ENCODE peak calls at places on chromosome 11, in nine cellular contexts. One of them, this sample, is unnamed.

GRCh38 chr11:72305077-72305476 is 61.1 kb upstream of the PHOX2A start:
- DNase-seq in A549: no peak
- DNase-seq in nucleus accumbens: no peak
- DNase-seq in H54: no peak
- DNase-seq in NCI-H748 treated with DMSO at 0.1 percent for 48 hours: no peak
- DNase-seq in NCI-H2227 treated with DMSO at 0.1 percent for 48 hours: peak; percentile 30
- DNase-seq in IMR-90: no peak
- DNase-seq in activated T-helper 9 cell treated with anti-CD3 and anti-CD28 coated beads, Interleukin-2, amount 50 U/mL, for 16 hours: no peak
- DNase-seq in neuronal stem cell: no peak
- DNase-seq in this sample: no peak

GRCh38 chr11:107044503-107044902 is 26.2 kb upstream of the GUCY1A2 start:
- DNase-seq in H54: no peak
- DNase-seq in NCI-H2227 treated with DMSO at 0.1 percent for 48 hours: no peak
- DNase-seq in IMR-90: no peak
- DNase-seq in neuronal stem cell: no peak
- DNase-seq in nucleus accumbens: no peak
- DNase-seq in A549: no peak
- DNase-seq in activated T-helper 9 cell treated with anti-CD3 and anti-CD28 coated beads, Interleukin-2, amount 50 U/mL, for 16 hours: no peak
- DNase-seq in NCI-H748 treated with DMSO at 0.1 percent for 48 hours: no peak
- DNase-seq in this sample: no peak

GRCh38 chr11:44305149-44305642 is 4.7 kb downstream of the ALX4 start:
- DNase-seq in neuronal stem cell: no peak
- DNase-seq in H54: no peak
- DNase-seq in A549: no peak
- DNase-seq in activated T-helper 9 cell treated with anti-CD3 and anti-CD28 coated beads, Interleukin-2, amount 50 U/mL, for 16 hours: no peak
- DNase-seq in nucleus accumbens: no peak
- DNase-seq in NCI-H2227 treated with DMSO at 0.1 percent for 48 hours: no peak
- DNase-seq in NCI-H748 treated with DMSO at 0.1 percent for 48 hours: no peak
- DNase-seq in IMR-90: no peak
- DNase-seq in this sample: no peak

GRCh38 chr11:98657711-98658110 is 363.0 kb upstream of the CNTN5 start:
- DNase-seq in neuronal stem cell: peak; percentile 9
- DNase-seq in A549: no peak
- DNase-seq in nucleus accumbens: no peak
- DNase-seq in NCI-H748 treated with DMSO at 0.1 percent for 48 hours: no peak
- DNase-seq in NCI-H2227 treated with DMSO at 0.1 percent for 48 hours: no peak
- DNase-seq in activated T-helper 9 cell treated with anti-CD3 and anti-CD28 coated beads, Interleukin-2, amount 50 U/mL, for 16 hours: no peak
- DNase-seq in IMR-90: no peak
- DNase-seq in H54: no peak
- DNase-seq in this sample: no peak

GRCh38 chr11:12581923-12582322 is 92.3 kb upstream of the TEAD1 start:
- DNase-seq in NCI-H748 treated with DMSO at 0.1 percent for 48 hours: no peak
- DNase-seq in NCI-H2227 treated with DMSO at 0.1 percent for 48 hours: peak; percentile 9
- DNase-seq in IMR-90: peak; percentile 88
- DNase-seq in nucleus accumbens: no peak
- DNase-seq in H54: peak; percentile 44
- DNase-seq in neuronal stem cell: no peak
- DNase-seq in A549: peak; percentile 56
- DNase-seq in activated T-helper 9 cell treated with anti-CD3 and anti-CD28 coated beads, Interleukin-2, amount 50 U/mL, for 16 hours: no peak
- DNase-seq in this sample: no peak

GRCh38 chr11:58636587-58636986 is 14.1 kb downstream of the CNTF start:
- DNase-seq in H54: no peak
- DNase-seq in A549: no peak
- DNase-seq in activated T-helper 9 cell treated with anti-CD3 and anti-CD28 coated beads, Interleukin-2, amount 50 U/mL, for 16 hours: no peak
- DNase-seq in NCI-H748 treated with DMSO at 0.1 percent for 48 hours: no peak
- DNase-seq in NCI-H2227 treated with DMSO at 0.1 percent for 48 hours: no peak
- DNase-seq in IMR-90: no peak
- DNase-seq in nucleus accumbens: no peak
- DNase-seq in neuronal stem cell: no peak
- DNase-seq in this sample: no peak

GRCh38 chr11:61567286-61568061 is 13.4 kb downstream of the SYT7 start:
- DNase-seq in H54: peak; percentile 75
- DNase-seq in neuronal stem cell: peak; percentile 91
- DNase-seq in nucleus accumbens: peak; percentile 38
- DNase-seq in A549: peak; percentile 87
- DNase-seq in NCI-H2227 treated with DMSO at 0.1 percent for 48 hours: no peak
- DNase-seq in IMR-90: peak; percentile 73
- DNase-seq in NCI-H748 treated with DMSO at 0.1 percent for 48 hours: no peak
- DNase-seq in activated T-helper 9 cell treated with anti-CD3 and anti-CD28 coated beads, Interleukin-2, amount 50 U/mL, for 16 hours: peak; percentile 42
- DNase-seq in this sample: no peak

GRCh38 chr11:70790671-70791300 is 392.5 kb downstream of the CTTN start:
- DNase-seq in IMR-90: no peak
- DNase-seq in A549: no peak
- DNase-seq in H54: no peak
- DNase-seq in NCI-H2227 treated with DMSO at 0.1 percent for 48 hours: no peak
- DNase-seq in NCI-H748 treated with DMSO at 0.1 percent for 48 hours: no peak
- DNase-seq in neuronal stem cell: no peak
- DNase-seq in nucleus accumbens: no peak
- DNase-seq in activated T-helper 9 cell treated with anti-CD3 and anti-CD28 coated beads, Interleukin-2, amount 50 U/mL, for 16 hours: no peak
- DNase-seq in this sample: no peak

GRCh38 chr11:71373791-71374454 is 74.3 kb downstream of the DHCR7 start:
- DNase-seq in neuronal stem cell: no peak
- DNase-seq in H54: no peak
- DNase-seq in A549: no peak
- DNase-seq in nucleus accumbens: no peak
- DNase-seq in NCI-H2227 treated with DMSO at 0.1 percent for 48 hours: no peak
- DNase-seq in IMR-90: no peak
- DNase-seq in NCI-H748 treated with DMSO at 0.1 percent for 48 hours: no peak
- DNase-seq in activated T-helper 9 cell treated with anti-CD3 and anti-CD28 coated beads, Interleukin-2, amount 50 U/mL, for 16 hours: no peak
- DNase-seq in this sample: no peak

GRCh38 chr11:62546937-62547625 is 475 bp upstream of the AHNAK start:
- DNase-seq in A549: peak; percentile 75
- DNase-seq in neuronal stem cell: no peak
- DNase-seq in IMR-90: peak; percentile 49
- DNase-seq in nucleus accumbens: no peak
- DNase-seq in activated T-helper 9 cell treated with anti-CD3 and anti-CD28 coated beads, Interleukin-2, amount 50 U/mL, for 16 hours: no peak
- DNase-seq in NCI-H748 treated with DMSO at 0.1 percent for 48 hours: no peak
- DNase-seq in NCI-H2227 treated with DMSO at 0.1 percent for 48 hours: no peak
- DNase-seq in H54: peak; percentile 50
- DNase-seq in this sample: no peak

This sample was measured in Panc1.